ENCODE peak calls at places on chromosomes 7 and 10, in four cellular contexts. Q, E, Y and W are unnamed samples.

GRCh38 chr7:121419201-121420148 is 23.4 kb upstream of the FAM3C start:
- DNase-seq in Q (no peak), E (no peak), Y (no peak), W (no peak)

GRCh38 chr10:116287906-116288501 is 15.0 kb upstream of the GFRA1 start:
- DNase-seq in Q (no peak), E (no peak), Y (no peak), W (peak)

GRCh38 chr10:12719365-12719764 is 282.1 kb downstream of the CCDC3 start:
- DNase-seq in Q (no peak), E (no peak), Y (no peak), W (no peak)

GRCh38 chr10:73376679-73377078 is 18.0 kb upstream of the CFAP70 start:
- DNase-seq in Q (no peak), E (no peak), Y (no peak), W (no peak)

GRCh38 chr10:126843299-126843934 is 61.8 kb upstream of the DOCK1 start:
- DNase-seq in Q (no peak), E (no peak), Y (no peak), W (no peak)

GRCh38 chr10:124647421-124648130 is 96.6 kb downstream of the FAM53B start:
- DNase-seq in Q (no peak), E (peak), Y (peak), W (peak)

GRCh38 chr7:157397751-157398691 is 61.2 kb downstream of the DNAJB6 start:
- DNase-seq in Q (no peak), E (no peak), Y (peak), W (peak)

GRCh38 chr10:121240556-121240955 is 357.7 kb downstream of the FGFR2 start:
- DNase-seq in Q (no peak), E (no peak), Y (no peak), W (no peak)

GRCh38 chr7:73706122-73707044 is 13.1 kb downstream of the STX1A start:
- DNase-seq in Q (no peak), E (no peak), Y (no peak), W (no peak)

DNA sequence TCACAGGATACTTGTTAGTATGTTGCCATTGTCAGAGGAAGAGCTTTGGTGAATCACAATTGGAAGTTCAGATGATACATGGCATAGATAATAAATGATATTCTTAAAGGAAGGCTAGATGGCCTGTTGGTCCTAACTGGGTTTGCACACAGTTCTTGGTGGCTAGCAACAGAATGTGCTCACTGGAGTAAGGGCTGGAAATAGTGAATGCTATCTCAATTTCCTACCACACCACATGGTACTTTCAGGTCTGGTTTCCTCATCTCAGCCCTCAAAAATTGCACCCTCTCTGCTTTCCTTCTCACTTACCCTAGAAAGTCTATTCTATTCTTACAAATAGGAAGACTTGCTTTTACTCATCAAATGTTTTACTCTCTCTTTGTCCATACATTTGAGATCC is 622.5 kb downstream of the ANKRD7 start:
- DNase-seq in Q (no peak), E (no peak), Y (no peak), W (no peak)
- TF ChIP-seq CTCF in Q (no peak), E (no peak), Y (no peak), W (no peak)

GRCh38 chr7:159196584-159196983 is 51.9 kb upstream of the VIPR2 start:
- DNase-seq in Q (no peak), E (no peak), Y (no peak), W (no peak)
- H3K27ac ChIP-seq in Q (no peak), E (no peak), Y (no peak), W (no peak)

DNA sequence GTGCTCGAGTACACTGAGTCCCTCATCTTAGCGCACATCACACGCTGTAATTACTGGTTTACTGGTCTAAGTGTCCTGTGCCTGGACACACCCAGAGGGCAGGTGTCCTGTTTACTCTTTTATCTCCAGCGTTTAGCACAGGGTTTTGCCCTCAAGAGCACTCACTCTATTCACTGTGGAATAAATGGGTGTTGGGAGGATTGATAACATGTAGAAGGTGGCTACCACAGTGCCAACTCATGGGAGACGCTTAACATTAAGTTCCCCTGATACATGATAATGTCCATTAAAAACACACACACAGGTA is 96.1 kb upstream of the EFCAB10 start:
- DNase-seq in Q (no peak), E (no peak), Y (no peak), W (no peak)
- H3K4me3 ChIP-seq in Q (peak), E (no peak), Y (no peak), W (no peak)

GRCh38 chr10:71263376-71263775 is 51.0 kb downstream of the UNC5B start:
- DNase-seq in Q (no peak), E (no peak), Y (peak), W (no peak)
- TF ChIP-seq CTCF in Q (no peak), E (no peak), Y (no peak), W (no peak)

DNA sequence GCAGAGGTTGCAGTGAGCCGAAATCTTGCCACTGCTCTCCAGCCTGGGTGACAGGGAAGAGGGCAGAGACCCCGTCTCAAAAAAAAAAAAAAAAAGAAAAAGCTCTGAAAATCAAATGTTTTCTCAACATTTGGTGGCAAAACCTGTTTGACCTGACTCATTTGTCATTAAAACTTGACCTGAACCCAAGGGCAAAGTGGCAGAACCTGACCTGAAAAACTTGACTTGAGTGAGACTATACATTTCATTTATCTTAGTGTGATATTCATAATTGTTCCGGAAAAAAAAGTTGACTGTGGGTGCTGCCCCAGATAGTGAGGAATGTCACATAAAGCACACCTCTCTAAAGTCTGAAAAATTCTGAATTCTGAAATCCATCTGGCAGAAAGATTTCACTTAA is 2.4 kb upstream of the TAX1BP1 start:
- DNase-seq in Q (no peak), E (no peak), Y (no peak), W (no peak)
- H3K27ac ChIP-seq in Q (no peak), E (no peak), Y (no peak), W (no peak)

GRCh38 chr10:70344144-70344543 is 38.3 kb downstream of the LRRC20 start:
- DNase-seq in Q (no peak), E (no peak), Y (no peak), W (no peak)
- H3K4me3 ChIP-seq in Q (no peak), E (no peak), Y (no peak), W (no peak)

DNA sequence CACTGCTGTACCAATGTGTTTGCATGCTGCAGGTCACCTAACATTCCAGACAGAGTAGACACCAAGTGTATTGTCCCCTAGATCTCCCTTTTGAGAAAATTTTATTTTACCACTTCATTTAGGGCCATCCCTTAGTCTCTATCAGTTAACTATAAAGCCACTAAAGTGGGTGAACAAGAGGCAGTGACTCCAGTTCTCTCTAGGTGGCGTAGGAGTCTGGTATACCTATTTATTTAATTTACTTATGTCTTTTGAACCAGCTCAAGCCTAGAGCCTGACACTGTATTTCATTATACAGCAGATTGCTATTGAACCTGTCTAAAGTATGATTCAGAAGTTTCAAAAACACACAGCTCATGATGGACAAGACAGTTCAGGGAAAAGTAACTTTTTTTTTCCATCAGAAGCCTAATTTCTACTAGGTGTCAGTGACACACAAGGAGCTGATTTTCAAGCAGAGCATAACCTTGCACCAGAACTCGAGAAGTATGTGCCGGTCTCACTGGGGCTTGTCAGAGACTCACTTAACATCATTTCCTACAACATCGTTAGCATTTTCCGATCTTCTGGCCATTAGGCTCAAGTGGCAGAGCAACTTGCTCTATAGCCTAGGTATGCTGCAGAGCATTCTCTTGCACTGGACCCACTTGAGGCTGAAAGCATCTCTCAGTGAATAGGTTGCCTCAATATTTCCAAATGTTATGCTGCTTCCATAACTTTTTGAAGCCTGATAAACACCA is 175.4 kb downstream of the CDC14C start:
- DNase-seq in Q (no peak), E (no peak), Y (no peak), W (peak)
- TF ChIP-seq CTCF in Q (no peak), E (no peak), Y (peak), W (peak)